ENCODE peak calls at places on chromosome 12, in eight cellular contexts. One of them, this sample, is unnamed.

GRCh38 chr12:69254046-69254445 is 14.7 kb downstream of the CPSF6 start:
- DNase-seq in stomach: no peak
- DNase-seq in transverse colon: no peak
- DNase-seq in tibial nerve: no peak
- DNase-seq in ovary: no peak
- DNase-seq in HepG2: peak
- DNase-seq in A549: peak
- DNase-seq in SK-N-SH: peak
- DNase-seq in this sample: no peak

GRCh38 chr12:8637666-8638065 is 25.0 kb downstream of the MFAP5 start:
- DNase-seq in stomach: no peak
- DNase-seq in transverse colon: no peak
- DNase-seq in tibial nerve: no peak
- DNase-seq in ovary: no peak
- DNase-seq in HepG2: no peak
- DNase-seq in A549: no peak
- DNase-seq in SK-N-SH: no peak
- DNase-seq in this sample: no peak

GRCh38 chr12:12004524-12004923 is 66.2 kb upstream of the BCL2L14 start:
- DNase-seq in stomach: no peak
- DNase-seq in transverse colon: no peak
- DNase-seq in tibial nerve: no peak
- DNase-seq in ovary: no peak
- DNase-seq in HepG2: no peak
- DNase-seq in A549: no peak
- DNase-seq in SK-N-SH: peak
- DNase-seq in this sample: no peak

GRCh38 chr12:32894566-32894965 is 2.0 kb downstream of the PKP2 start:
- DNase-seq in stomach: no peak
- DNase-seq in transverse colon: no peak
- DNase-seq in tibial nerve: no peak
- DNase-seq in ovary: no peak
- DNase-seq in HepG2: no peak
- DNase-seq in A549: no peak
- DNase-seq in SK-N-SH: no peak
- DNase-seq in this sample: no peak

GRCh38 chr12:95424271-95424994 is 49.5 kb upstream of the METAP2 start:
- DNase-seq in stomach: peak
- DNase-seq in transverse colon: no peak
- DNase-seq in tibial nerve: no peak
- DNase-seq in ovary: no peak
- DNase-seq in HepG2: no peak
- DNase-seq in A549: no peak
- DNase-seq in SK-N-SH: no peak
- DNase-seq in this sample: peak

GRCh38 chr12:119200601-119201000 is 21.9 kb downstream of the HSPB8 start:
- DNase-seq in stomach: no peak
- DNase-seq in transverse colon: no peak
- DNase-seq in tibial nerve: no peak
- DNase-seq in ovary: no peak
- DNase-seq in HepG2: no peak
- DNase-seq in A549: no peak
- DNase-seq in SK-N-SH: no peak
- DNase-seq in this sample: no peak

GRCh38 chr12:80100566-80100965 is 1.2 kb downstream of the OTOGL start:
- DNase-seq in stomach: no peak
- DNase-seq in transverse colon: no peak
- DNase-seq in tibial nerve: no peak
- DNase-seq in ovary: no peak
- DNase-seq in HepG2: no peak
- DNase-seq in A549: no peak
- DNase-seq in SK-N-SH: no peak
- DNase-seq in this sample: no peak

GRCh38 chr12:6950944-6951540 is at the start of gene PTPN6:
- DNase-seq in stomach: peak
- DNase-seq in transverse colon: peak
- DNase-seq in tibial nerve: no peak
- DNase-seq in ovary: no peak
- DNase-seq in HepG2: no peak
- DNase-seq in A549: no peak
- DNase-seq in SK-N-SH: peak
- DNase-seq in this sample: peak

GRCh38 chr12:94813314-94813713 is 163.0 kb upstream of the TMCC3 start:
- DNase-seq in stomach: no peak
- DNase-seq in transverse colon: no peak
- DNase-seq in tibial nerve: no peak
- DNase-seq in ovary: no peak
- DNase-seq in HepG2: no peak
- DNase-seq in A549: peak
- DNase-seq in SK-N-SH: no peak
- DNase-seq in this sample: no peak

GRCh38 chr12:47085815-47086252 is 6.1 kb upstream of the AMIGO2 start:
- DNase-seq in stomach: no peak
- DNase-seq in transverse colon: peak
- DNase-seq in tibial nerve: no peak
- DNase-seq in ovary: no peak
- DNase-seq in HepG2: peak
- DNase-seq in A549: peak
- DNase-seq in SK-N-SH: no peak
- DNase-seq in this sample: no peak

GRCh38 chr12:3255071-3255470 is 177.9 kb downstream of the TSPAN9 start:
- DNase-seq in stomach: no peak
- DNase-seq in transverse colon: no peak
- DNase-seq in tibial nerve: no peak
- DNase-seq in ovary: no peak
- DNase-seq in HepG2: no peak
- DNase-seq in A549: no peak
- DNase-seq in SK-N-SH: no peak
- DNase-seq in this sample: no peak

GRCh38 chr12:2681426-2682205 is 113.2 kb upstream of the FKBP4 start:
- DNase-seq in stomach: no peak
- DNase-seq in transverse colon: no peak
- DNase-seq in tibial nerve: no peak
- DNase-seq in ovary: no peak
- DNase-seq in HepG2: no peak
- DNase-seq in A549: no peak
- DNase-seq in SK-N-SH: no peak
- DNase-seq in this sample: no peak

GRCh38 chr12:100197486-100197885 is 3.1 kb upstream of the ACTR6 start:
- DNase-seq in stomach: no peak
- DNase-seq in transverse colon: no peak
- DNase-seq in tibial nerve: no peak
- DNase-seq in ovary: no peak
- DNase-seq in HepG2: no peak
- DNase-seq in A549: no peak
- DNase-seq in SK-N-SH: no peak
- DNase-seq in this sample: no peak

GRCh38 chr12:107200394-107200793 is 107.0 kb upstream of the CRY1 start:
- DNase-seq in stomach: no peak
- DNase-seq in transverse colon: no peak
- DNase-seq in tibial nerve: no peak
- DNase-seq in ovary: no peak
- DNase-seq in HepG2: peak
- DNase-seq in A549: peak
- DNase-seq in SK-N-SH: no peak
- DNase-seq in this sample: no peak

DNA sequence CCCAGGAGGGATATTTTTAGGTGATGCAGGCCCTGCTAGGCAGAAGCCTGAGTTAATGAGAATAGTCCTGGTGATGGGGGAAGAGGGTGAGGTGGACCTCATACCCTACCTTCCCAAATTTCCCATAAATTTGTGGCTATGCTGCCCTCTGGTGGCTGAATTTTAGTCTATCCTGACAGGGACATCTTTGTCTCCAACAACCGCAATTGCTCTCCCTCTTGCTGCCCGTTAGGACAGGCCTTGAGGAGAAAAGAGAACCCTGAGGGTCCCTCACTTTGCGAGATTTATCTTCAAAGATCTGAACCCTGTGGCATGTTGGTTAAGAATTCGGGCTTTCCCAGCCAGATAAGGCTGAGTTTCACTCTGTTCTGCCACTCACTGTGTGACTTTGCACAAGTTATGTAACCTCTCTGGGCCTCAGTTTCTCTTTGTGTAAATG is 9.8 kb upstream of the ZNF385A start:
- DNase-seq in stomach: peak
- DNase-seq in transverse colon: peak
- DNase-seq in tibial nerve: no peak
- DNase-seq in ovary: no peak
- DNase-seq in HepG2: peak
- DNase-seq in A549: peak
- DNase-seq in SK-N-SH: peak
- DNase-seq in this sample: no peak
- TF ChIP-seq EP300 in stomach: no peak
- TF ChIP-seq EP300 in transverse colon: no peak
- TF ChIP-seq EP300 in tibial nerve: no peak
- TF ChIP-seq EP300 in ovary: no peak
- TF ChIP-seq EP300 in HepG2: no peak
- TF ChIP-seq EP300 in A549: no peak
- TF ChIP-seq EP300 in SK-N-SH: no peak
- TF ChIP-seq EP300 in this sample: no peak

GRCh38 chr12:68158427-68158826 is 1.1 kb downstream of the IFNG start:
- DNase-seq in stomach: no peak
- DNase-seq in transverse colon: no peak
- DNase-seq in tibial nerve: no peak
- DNase-seq in ovary: no peak
- DNase-seq in HepG2: no peak
- DNase-seq in A549: peak
- DNase-seq in SK-N-SH: no peak
- DNase-seq in this sample: no peak
- TF ChIP-seq CTCF in stomach: no peak
- TF ChIP-seq CTCF in transverse colon: no peak
- TF ChIP-seq CTCF in tibial nerve: peak
- TF ChIP-seq CTCF in ovary: no peak
- TF ChIP-seq CTCF in HepG2: peak
- TF ChIP-seq CTCF in A549: peak
- TF ChIP-seq CTCF in SK-N-SH: peak
- TF ChIP-seq CTCF in this sample: no peak

DNA sequence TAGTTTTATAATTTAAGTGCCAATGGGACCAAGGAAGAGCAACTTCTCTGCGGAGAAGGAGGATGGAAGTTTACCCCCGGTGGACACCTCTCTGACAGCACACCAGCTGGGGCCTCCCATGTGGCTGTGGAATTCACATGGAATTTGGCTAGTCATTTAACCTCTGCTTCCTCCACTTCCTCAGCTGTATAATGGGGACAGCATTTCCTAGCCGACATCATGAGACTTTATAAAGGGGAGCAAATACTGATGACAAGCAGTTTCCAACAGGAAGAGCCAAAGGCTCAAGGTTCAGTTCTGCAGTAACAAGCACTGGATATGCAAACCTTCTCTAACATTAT is 7.5 kb downstream of the DUSP6 start:
- DNase-seq in stomach: no peak
- DNase-seq in transverse colon: no peak
- DNase-seq in tibial nerve: no peak
- DNase-seq in ovary: no peak
- DNase-seq in HepG2: peak
- DNase-seq in A549: no peak
- DNase-seq in SK-N-SH: no peak
- DNase-seq in this sample: no peak
- H3K4me3 ChIP-seq in stomach: no peak
- H3K4me3 ChIP-seq in transverse colon: no peak
- H3K4me3 ChIP-seq in tibial nerve: no peak
- H3K4me3 ChIP-seq in ovary: no peak
- H3K4me3 ChIP-seq in HepG2: peak
- H3K4me3 ChIP-seq in A549: no peak
- H3K4me3 ChIP-seq in SK-N-SH: no peak
- H3K4me3 ChIP-seq in this sample: no peak

GRCh38 chr12:31412292-31412801 is 86.4 kb upstream of the SINHCAF start:
- DNase-seq in stomach: no peak
- DNase-seq in transverse colon: no peak
- DNase-seq in tibial nerve: no peak
- DNase-seq in ovary: no peak
- DNase-seq in HepG2: no peak
- DNase-seq in A549: no peak
- DNase-seq in SK-N-SH: no peak
- DNase-seq in this sample: no peak
- TF ChIP-seq EP300 in stomach: no peak
- TF ChIP-seq EP300 in transverse colon: no peak
- TF ChIP-seq EP300 in tibial nerve: no peak
- TF ChIP-seq EP300 in ovary: no peak
- TF ChIP-seq EP300 in HepG2: no peak
- TF ChIP-seq EP300 in A549: no peak
- TF ChIP-seq EP300 in SK-N-SH: no peak
- TF ChIP-seq EP300 in this sample: no peak

This sample was measured in sigmoid colon.